ENCODE peak calls at places on chromosomes 3 and 15, in seven cellular contexts. B is H1, G is mesendoderm, H is H9, R is neuronal stem cell, J is IMR-90, X is trophoblast cell. D is an unnamed sample.

GRCh38 chr15:34582461-34583357 is 742 bp downstream of the GOLGA8B start:
- DNase-seq in R (peak; percentile 23), J (peak; percentile 8), G (peak; percentile 28), B (peak; percentile 61), X (peak; percentile 18), H (peak; percentile 43), D (peak; percentile 27)

GRCh38 chr3:168168743-168169142 is 73.0 kb upstream of the GOLIM4 start:
- DNase-seq in R (no peak), X (no peak), G (no peak), H (no peak), J (no peak), B (no peak), D (peak; percentile 12)

GRCh38 chr3:188244395-188244861 is 90.5 kb downstream of the LPP start:
- DNase-seq in H (no peak), G (no peak), J (peak; percentile 76), B (no peak), R (no peak), X (no peak), D (peak; percentile 77)

GRCh38 chr3:129934234-129935123 is 40.0 kb upstream of the TRH start:
- DNase-seq in X (peak; percentile 14), G (peak; percentile 56), R (peak; percentile 57), B (peak; percentile 64), J (peak; percentile 16), H (peak; percentile 44), D (peak; percentile 32)

GRCh38 chr3:72405943-72406585 is 442.2 kb downstream of the SHQ1 start:
- DNase-seq in B (no peak), J (no peak), H (no peak), R (no peak), G (no peak), X (no peak), D (no peak)

GRCh38 chr15:101676965-101677364 is 24.8 kb upstream of the TM2D3 start:
- DNase-seq in R (no peak), J (peak; percentile 51), X (no peak), G (no peak), H (no peak), B (no peak), D (peak; percentile 73)

GRCh38 chr15:57296473-57297162 is 79.7 kb upstream of the CGNL1 start:
- DNase-seq in J (no peak), H (peak; percentile 58), B (peak; percentile 66), G (peak; percentile 32), X (no peak), R (no peak), D (no peak)

GRCh38 chr3:64023861-64024223 is 548 bp upstream of the PSMD6 start:
- DNase-seq in H (no peak), G (no peak), X (no peak), J (peak; percentile 11), R (no peak), B (no peak), D (peak; percentile 31)

GRCh38 chr3:160564205-160564922 is 1.0 kb downstream of the KPNA4 start:
- DNase-seq in X (no peak), G (peak; percentile 45), J (no peak), R (peak; percentile 14), B (no peak), H (no peak), D (peak; percentile 28)

GRCh38 chr3:119589087-119589773 is 8.5 kb upstream of the PLA1A start:
- DNase-seq in G (no peak), B (no peak), J (no peak), X (no peak), H (no peak), R (no peak), D (no peak)

GRCh38 chr3:12662593-12663310 is 1.2 kb downstream of the RAF1 start:
- DNase-seq in X (peak; percentile 34), B (no peak), H (no peak), R (no peak), J (peak; percentile 55), G (peak; percentile 77), D (peak; percentile 58)

GRCh38 chr3:137081711-137082110 is 123.9 kb downstream of the IL20RB start:
- DNase-seq in J (no peak), B (no peak), R (no peak), G (no peak), X (no peak), H (no peak), D (no peak)

GRCh38 chr3:177633671-177634207 is 436.5 kb upstream of the TBL1XR1 start:
- DNase-seq in J (peak; percentile 89), H (no peak), X (no peak), R (no peak), B (no peak), G (no peak), D (peak; percentile 66)

GRCh38 chr15:69853572-69853971 is 244.1 kb downstream of the TLE3 start:
- DNase-seq in B (no peak), X (peak; percentile 95), H (peak; percentile 43), J (peak; percentile 84), G (peak; percentile 96), R (no peak), D (peak; percentile 98)

GRCh38 chr3:107367353-107367752 is 9.9 kb upstream of the CCDC54 start:
- DNase-seq in J (peak; percentile 88), H (no peak), B (no peak), X (no peak), R (no peak), G (peak; percentile 58), D (peak; percentile 28)

GRCh38 chr15:57367556-57367955 is 8.7 kb upstream of the CGNL1 start:
- DNase-seq in J (no peak), G (no peak), B (no peak), H (no peak), R (no peak), X (no peak), D (no peak)

GRCh38 chr15:38130739-38131498 is 121.7 kb upstream of the SPRED1 start:
- DNase-seq in R (no peak), X (no peak), G (peak; percentile 47), J (peak; percentile 98), B (no peak), H (no peak), D (peak; percentile 96)

GRCh38 chr3:70308760-70309159 is 3.7 kb downstream of the MDFIC2 start:
- DNase-seq in X (no peak), B (no peak), H (peak; percentile 43), R (peak; percentile 9), G (peak; percentile 63), J (peak; percentile 25), D (no peak)

GRCh38 chr3:24829011-24829581 is 334.4 kb upstream of the THRB start:
- DNase-seq in J (no peak), R (peak; percentile 48), X (peak; percentile 7), B (peak; percentile 76), H (peak; percentile 66), G (peak; percentile 49), D (peak; percentile 10)

DNA sequence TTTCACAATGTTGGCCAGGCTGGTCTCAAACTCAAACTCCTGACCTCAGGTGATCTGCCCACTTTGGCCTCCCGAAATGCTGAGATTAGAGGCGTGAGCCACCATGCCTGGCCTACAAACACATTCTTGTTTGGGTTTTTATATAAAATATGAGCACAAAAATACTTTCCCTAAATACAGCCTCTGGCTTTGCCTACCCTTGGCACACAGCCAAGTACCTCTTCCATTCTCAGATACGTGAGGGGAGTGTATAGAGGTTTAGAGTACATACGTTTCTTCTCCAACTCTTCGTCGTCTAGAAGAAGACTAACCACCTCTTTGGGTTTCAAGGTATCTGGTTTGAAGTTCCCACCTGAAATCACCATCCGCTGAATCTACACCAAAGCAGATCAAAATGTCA is 33.5 kb downstream of the CHAC1 start:
- DNase-seq in J (no peak), R (no peak), B (no peak), G (no peak), X (no peak), H (no peak), D (no peak)
- H4K8ac ChIP-seq in J (peak overlapping the region; percentile 37), R (no peak overlapping the region), B (no peak overlapping the region), G (no peak overlapping the region), X (no peak overlapping the region), H (no peak overlapping the region), D (no peak overlapping the region)

GRCh38 chr15:43107741-43108140 is 1.9 kb upstream of the UBR1 start:
- DNase-seq in B (no peak), H (no peak), R (no peak), X (no peak), G (no peak), J (no peak), D (no peak)

GRCh38 chr15:43106486-43106829 is 620 bp upstream of the UBR1 start:
- DNase-seq in X (no peak), R (no peak), B (no peak), H (no peak), J (no peak), G (no peak), D (no peak)

GRCh38 chr15:43105077-43105769 is 615 bp downstream of the UBR1 start:
- DNase-seq in B (no peak), G (no peak), X (no peak), H (no peak), R (no peak), J (peak; percentile 5), D (no peak)

GRCh38 chr15:43104426-43104825 is 1.4 kb downstream of the UBR1 start:
- DNase-seq in J (peak; percentile 9), X (no peak), G (peak; percentile 78), B (no peak), H (no peak), R (no peak), D (no peak)

DNA sequence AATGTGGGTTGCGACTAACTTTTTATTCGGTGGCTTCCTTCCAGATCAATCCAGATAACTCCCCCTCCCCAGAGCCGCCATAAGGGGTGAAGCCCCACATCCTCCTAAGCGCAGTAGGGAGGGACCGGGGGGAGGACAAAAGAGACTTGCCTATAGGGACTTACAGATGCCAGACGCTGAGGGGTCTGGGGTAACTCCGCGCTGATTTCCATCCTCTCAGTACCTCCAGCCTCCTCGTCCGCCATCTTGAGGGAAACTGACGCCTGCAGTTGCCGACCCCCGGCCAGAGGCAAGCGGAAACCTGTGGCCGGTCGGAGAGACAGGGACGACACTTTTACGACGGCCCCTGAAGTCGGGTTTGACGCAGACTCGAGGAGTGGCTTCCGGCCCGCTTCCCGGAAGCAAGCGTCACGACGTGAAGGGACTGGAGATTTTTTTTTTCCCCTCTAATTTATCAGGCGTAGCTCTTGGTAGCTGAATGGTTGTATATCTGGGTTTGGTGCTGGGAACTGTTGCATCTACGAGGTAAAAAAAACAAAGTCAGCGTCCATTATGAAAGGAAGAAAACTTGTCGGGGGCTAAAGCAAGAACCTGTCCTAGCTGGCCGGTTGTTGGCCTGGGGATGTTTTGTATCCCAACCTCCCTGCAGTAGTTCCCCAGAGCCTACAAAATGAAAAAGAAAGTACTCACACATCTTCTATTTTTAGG is at the start of gene UBR1:
- DNase-seq in B (peak; percentile 85), R (peak; percentile 86), X (peak; percentile 88), H (peak; percentile 95), J (peak; percentile 92), G (peak; percentile 98), D (peak; percentile 97)
- H3K9ac ChIP-seq in B (peak within 1 kb of the TSS; percentile 62), R (no peak within 1 kb of the TSS), X (peak within 1 kb of the TSS; percentile 96), H (peak within 1 kb of the TSS; percentile 91), J (peak within 1 kb of the TSS; percentile 80), G (peak within 1 kb of the TSS; percentile 78), D (peak within 1 kb of the TSS; percentile 99)

DNA sequence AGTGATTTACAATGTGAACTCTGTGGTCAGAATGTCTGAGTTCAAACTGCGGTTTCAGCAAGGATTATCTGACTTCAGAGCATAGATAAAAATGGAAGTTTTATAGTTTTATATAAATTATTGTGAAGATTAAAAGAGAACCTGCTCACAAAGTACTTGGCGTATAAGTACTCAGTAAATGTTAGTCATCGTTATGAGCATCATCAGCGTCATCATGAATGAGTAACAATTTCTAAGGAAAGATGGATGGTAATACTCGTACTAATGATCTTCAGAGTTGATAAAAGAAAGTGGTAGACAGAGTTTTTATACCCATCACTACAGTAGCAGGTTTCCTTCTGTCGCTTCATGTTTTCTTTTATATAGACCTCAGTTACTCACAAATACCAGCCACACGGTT is 341.8 kb downstream of the RAP2B start:
- DNase-seq in B (no peak), X (no peak), H (no peak), R (no peak), J (no peak), G (no peak), D (no peak)
- H4K8ac ChIP-seq in B (no peak overlapping the region), X (no peak overlapping the region), H (no peak overlapping the region), R (no peak overlapping the region), J (no peak overlapping the region), G (no peak overlapping the region), D (no peak overlapping the region)

GRCh38 chr15:22253676-22254408 is 173.5 kb downstream of the OR4M2 start:
- DNase-seq in X (no peak), R (no peak), G (no peak), J (no peak), H (no peak), B (no peak), D (no peak)
- H3K9ac ChIP-seq in X (no peak overlapping the region), R (no peak overlapping the region), G (no peak overlapping the region), J (no peak overlapping the region), H (no peak overlapping the region), B (no peak overlapping the region), D (no peak overlapping the region)